ENCODE peak calls at places on chromosomes 16 and 17, in seven cellular contexts. One of them, this sample, is unnamed.

GRCh38 chr17:79082311-79083190 is 7.9 kb downstream of the ENGASE start:
- DNase-seq in neural crest cell: peak; percentile 64
- DNase-seq in HFFc6: no peak
- DNase-seq in AG04450: no peak
- DNase-seq in endothelial cell: peak; percentile 81
- DNase-seq in H9: peak; percentile 87
- DNase-seq in Peyer's patch: peak; percentile 60
- DNase-seq in this sample: no peak

GRCh38 chr16:11955713-11956123 is 9.3 kb upstream of the TNFRSF17 start:
- DNase-seq in neural crest cell: no peak
- DNase-seq in AG04450: peak; percentile 87
- DNase-seq in HFFc6: peak; percentile 98
- DNase-seq in Peyer's patch: no peak
- DNase-seq in endothelial cell: no peak
- DNase-seq in H9: no peak
- DNase-seq in this sample: no peak

GRCh38 chr16:88375236-88376052 is 7.3 kb upstream of the ZNF469 start:
- DNase-seq in Peyer's patch: no peak
- DNase-seq in H9: no peak
- DNase-seq in endothelial cell: no peak
- DNase-seq in HFFc6: no peak
- DNase-seq in neural crest cell: no peak
- DNase-seq in AG04450: no peak
- DNase-seq in this sample: no peak

GRCh38 chr16:78684040-78684611 is 584.7 kb downstream of the WWOX start:
- DNase-seq in neural crest cell: no peak
- DNase-seq in Peyer's patch: peak; percentile 54
- DNase-seq in HFFc6: peak; percentile 39
- DNase-seq in AG04450: no peak
- DNase-seq in H9: no peak
- DNase-seq in endothelial cell: no peak
- DNase-seq in this sample: no peak

GRCh38 chr17:34443832-34444469 is 80.9 kb upstream of the CCL1 start:
- DNase-seq in neural crest cell: peak; percentile 14
- DNase-seq in HFFc6: no peak
- DNase-seq in Peyer's patch: no peak
- DNase-seq in AG04450: no peak
- DNase-seq in H9: peak; percentile 71
- DNase-seq in endothelial cell: peak; percentile 53
- DNase-seq in this sample: no peak

GRCh38 chr16:12551530-12551929 is 252.2 kb downstream of the CPPED1 start:
- DNase-seq in H9: no peak
- DNase-seq in AG04450: no peak
- DNase-seq in Peyer's patch: no peak
- DNase-seq in neural crest cell: no peak
- DNase-seq in HFFc6: no peak
- DNase-seq in endothelial cell: no peak
- DNase-seq in this sample: no peak

GRCh38 chr17:18102640-18103039 is 5.9 kb upstream of the MYO15A start:
- DNase-seq in HFFc6: no peak
- DNase-seq in endothelial cell: no peak
- DNase-seq in H9: no peak
- DNase-seq in neural crest cell: no peak
- DNase-seq in Peyer's patch: peak; percentile 61
- DNase-seq in AG04450: no peak
- DNase-seq in this sample: no peak

GRCh38 chr17:43615330-43615729 is 46.4 kb downstream of the MEOX1 start:
- DNase-seq in H9: no peak
- DNase-seq in neural crest cell: no peak
- DNase-seq in HFFc6: peak; percentile 8
- DNase-seq in Peyer's patch: no peak
- DNase-seq in AG04450: no peak
- DNase-seq in endothelial cell: no peak
- DNase-seq in this sample: no peak

GRCh38 chr17:57705921-57706695 is 39.0 kb downstream of the CCDC182 start:
- DNase-seq in endothelial cell: no peak
- DNase-seq in neural crest cell: no peak
- DNase-seq in H9: no peak
- DNase-seq in Peyer's patch: no peak
- DNase-seq in HFFc6: no peak
- DNase-seq in AG04450: no peak
- DNase-seq in this sample: no peak

GRCh38 chr17:1055751-1056645 is 59.1 kb downstream of the TIMM22 start:
- DNase-seq in neural crest cell: peak; percentile 76
- DNase-seq in HFFc6: peak; percentile 49
- DNase-seq in H9: peak; percentile 84
- DNase-seq in AG04450: peak; percentile 33
- DNase-seq in endothelial cell: peak; percentile 71
- DNase-seq in Peyer's patch: peak; percentile 71
- DNase-seq in this sample: no peak

GRCh38 chr17:77400445-77400870 is 259.7 kb downstream of the SEC14L1 start:
- DNase-seq in endothelial cell: peak; percentile 66
- DNase-seq in HFFc6: no peak
- DNase-seq in neural crest cell: no peak
- DNase-seq in AG04450: no peak
- DNase-seq in Peyer's patch: peak; percentile 82
- DNase-seq in H9: peak; percentile 81
- DNase-seq in this sample: no peak

GRCh38 chr16:28292731-28293588 is 635 bp downstream of the SBK1 start:
- DNase-seq in endothelial cell: peak; percentile 16
- DNase-seq in neural crest cell: peak; percentile 40
- DNase-seq in AG04450: no peak
- DNase-seq in HFFc6: no peak
- DNase-seq in Peyer's patch: no peak
- DNase-seq in H9: peak; percentile 93
- DNase-seq in this sample: no peak

GRCh38 chr17:7460850-7461660 is 16.2 kb downstream of the CHRNB1 start:
- DNase-seq in AG04450: no peak
- DNase-seq in H9: peak; percentile 82
- DNase-seq in endothelial cell: no peak
- DNase-seq in Peyer's patch: no peak
- DNase-seq in neural crest cell: no peak
- DNase-seq in HFFc6: no peak
- DNase-seq in this sample: no peak

GRCh38 chr17:36817483-36818048 is 119.7 kb upstream of the LHX1 start:
- DNase-seq in AG04450: no peak
- DNase-seq in Peyer's patch: no peak
- DNase-seq in HFFc6: no peak
- DNase-seq in endothelial cell: no peak
- DNase-seq in neural crest cell: no peak
- DNase-seq in H9: no peak
- DNase-seq in this sample: no peak

GRCh38 chr16:52500963-52501362 is 46.0 kb downstream of the TOX3 start:
- DNase-seq in Peyer's patch: no peak
- DNase-seq in neural crest cell: no peak
- DNase-seq in endothelial cell: no peak
- DNase-seq in AG04450: no peak
- DNase-seq in H9: no peak
- DNase-seq in HFFc6: no peak
- DNase-seq in this sample: no peak

GRCh38 chr17:76208120-76208519 is 32.2 kb downstream of the RNF157 start:
- DNase-seq in H9: no peak
- DNase-seq in neural crest cell: no peak
- DNase-seq in Peyer's patch: no peak
- DNase-seq in HFFc6: no peak
- DNase-seq in endothelial cell: no peak
- DNase-seq in AG04450: no peak
- DNase-seq in this sample: no peak

GRCh38 chr16:82091225-82091624 is 56.2 kb downstream of the HSD17B2 start:
- DNase-seq in AG04450: peak; percentile 37
- DNase-seq in neural crest cell: no peak
- DNase-seq in endothelial cell: no peak
- DNase-seq in HFFc6: peak; percentile 19
- DNase-seq in Peyer's patch: no peak
- DNase-seq in H9: no peak
- DNase-seq in this sample: no peak

GRCh38 chr16:52318259-52319008 is 228.5 kb downstream of the TOX3 start:
- DNase-seq in HFFc6: no peak
- DNase-seq in Peyer's patch: no peak
- DNase-seq in AG04450: no peak
- DNase-seq in neural crest cell: no peak
- DNase-seq in endothelial cell: no peak
- DNase-seq in H9: no peak
- DNase-seq in this sample: no peak

GRCh38 chr17:62178579-62178978 is 113.5 kb upstream of the MED13 start:
- DNase-seq in HFFc6: peak; percentile 18
- DNase-seq in endothelial cell: no peak
- DNase-seq in AG04450: no peak
- DNase-seq in H9: no peak
- DNase-seq in neural crest cell: no peak
- DNase-seq in Peyer's patch: no peak
- DNase-seq in this sample: no peak

DNA sequence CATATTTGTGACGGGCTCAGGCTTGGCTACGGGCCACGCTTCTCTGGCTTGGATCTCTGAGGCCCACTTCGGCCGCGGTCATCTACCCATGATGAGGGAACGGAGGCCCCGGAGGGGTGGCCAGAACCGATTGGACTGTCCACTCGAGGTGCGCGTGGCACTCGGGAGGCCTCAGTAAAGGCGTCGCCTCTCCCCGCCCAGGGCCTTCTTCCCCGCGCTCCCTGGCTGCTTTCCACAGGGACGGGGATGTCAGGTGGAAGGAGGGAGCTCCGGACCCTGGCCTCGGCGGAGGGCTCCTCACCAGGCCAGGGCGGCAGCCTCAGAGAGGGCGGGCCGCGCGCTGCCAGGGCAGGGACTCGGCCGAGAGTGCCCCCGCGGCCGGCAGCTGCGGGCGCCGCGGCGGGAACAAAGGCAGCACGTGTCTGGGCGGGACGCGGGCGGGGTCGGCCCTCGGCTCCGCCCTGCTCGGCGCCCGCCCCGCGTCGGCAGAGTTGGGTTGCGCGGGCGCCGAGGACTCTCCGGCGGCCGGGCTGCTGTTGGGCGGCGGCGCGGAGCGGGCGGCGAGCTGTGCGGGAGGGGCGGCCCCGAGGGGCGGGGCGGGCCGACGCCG is 597 bp upstream of the CDK5R1 start:
- DNase-seq in HFFc6: peak; percentile 40
- DNase-seq in H9: peak; percentile 88
- DNase-seq in Peyer's patch: peak; percentile 84
- DNase-seq in neural crest cell: no peak
- DNase-seq in endothelial cell: peak; percentile 70
- DNase-seq in AG04450: no peak
- DNase-seq in this sample: no peak
- TF ChIP-seq CTCF in HFFc6: no peak
- TF ChIP-seq CTCF in H9: no peak
- TF ChIP-seq CTCF in Peyer's patch: no peak
- TF ChIP-seq CTCF in neural crest cell: no peak
- TF ChIP-seq CTCF in endothelial cell: no peak
- TF ChIP-seq CTCF in AG04450: no peak
- TF ChIP-seq CTCF in this sample: no peak

GRCh38 chr17:41773731-41774193 is 12.7 kb downstream of the JUP start:
- DNase-seq in endothelial cell: no peak
- DNase-seq in H9: no peak
- DNase-seq in HFFc6: no peak
- DNase-seq in neural crest cell: no peak
- DNase-seq in Peyer's patch: no peak
- DNase-seq in AG04450: no peak
- DNase-seq in this sample: no peak
- TF ChIP-seq CTCF in endothelial cell: no peak
- TF ChIP-seq CTCF in H9: no peak
- TF ChIP-seq CTCF in HFFc6: no peak
- TF ChIP-seq CTCF in neural crest cell: no peak
- TF ChIP-seq CTCF in Peyer's patch: no peak
- TF ChIP-seq CTCF in AG04450: no peak
- TF ChIP-seq CTCF in this sample: no peak

GRCh38 chr17:64635647-64636305 is 26.3 kb downstream of the SMURF2 start:
- DNase-seq in endothelial cell: no peak
- DNase-seq in AG04450: peak; percentile 60
- DNase-seq in HFFc6: peak; percentile 79
- DNase-seq in neural crest cell: no peak
- DNase-seq in Peyer's patch: no peak
- DNase-seq in H9: no peak
- DNase-seq in this sample: no peak
- TF ChIP-seq CTCF in endothelial cell: no peak
- TF ChIP-seq CTCF in AG04450: no peak
- TF ChIP-seq CTCF in HFFc6: no peak
- TF ChIP-seq CTCF in neural crest cell: no peak
- TF ChIP-seq CTCF in Peyer's patch: no peak
- TF ChIP-seq CTCF in H9: no peak
- TF ChIP-seq CTCF in this sample: no peak

GRCh38 chr17:19650826-19651225 is 2.3 kb downstream of the ALDH3A2 start:
- DNase-seq in AG04450: no peak
- DNase-seq in endothelial cell: no peak
- DNase-seq in neural crest cell: no peak
- DNase-seq in H9: no peak
- DNase-seq in HFFc6: peak; percentile 33
- DNase-seq in Peyer's patch: no peak
- DNase-seq in this sample: no peak

GRCh38 chr17:19651461-19652238 is 3.1 kb downstream of the ALDH3A2 start:
- DNase-seq in HFFc6: no peak
- DNase-seq in endothelial cell: no peak
- DNase-seq in Peyer's patch: no peak
- DNase-seq in neural crest cell: no peak
- DNase-seq in AG04450: no peak
- DNase-seq in H9: no peak
- DNase-seq in this sample: peak; percentile 10

GRCh38 chr17:19647697-19648474 is 665 bp upstream of the ALDH3A2 start:
- DNase-seq in Peyer's patch: peak; percentile 78
- DNase-seq in H9: peak; percentile 80
- DNase-seq in AG04450: no peak
- DNase-seq in endothelial cell: peak; percentile 58
- DNase-seq in neural crest cell: no peak
- DNase-seq in HFFc6: peak; percentile 58
- DNase-seq in this sample: peak; percentile 88

GRCh38 chr17:19646788-19647696 is 1.5 kb upstream of the ALDH3A2 start:
- DNase-seq in HFFc6: no peak
- DNase-seq in H9: peak; percentile 64
- DNase-seq in neural crest cell: no peak
- DNase-seq in AG04450: no peak
- DNase-seq in endothelial cell: no peak
- DNase-seq in Peyer's patch: no peak
- DNase-seq in this sample: no peak

DNA sequence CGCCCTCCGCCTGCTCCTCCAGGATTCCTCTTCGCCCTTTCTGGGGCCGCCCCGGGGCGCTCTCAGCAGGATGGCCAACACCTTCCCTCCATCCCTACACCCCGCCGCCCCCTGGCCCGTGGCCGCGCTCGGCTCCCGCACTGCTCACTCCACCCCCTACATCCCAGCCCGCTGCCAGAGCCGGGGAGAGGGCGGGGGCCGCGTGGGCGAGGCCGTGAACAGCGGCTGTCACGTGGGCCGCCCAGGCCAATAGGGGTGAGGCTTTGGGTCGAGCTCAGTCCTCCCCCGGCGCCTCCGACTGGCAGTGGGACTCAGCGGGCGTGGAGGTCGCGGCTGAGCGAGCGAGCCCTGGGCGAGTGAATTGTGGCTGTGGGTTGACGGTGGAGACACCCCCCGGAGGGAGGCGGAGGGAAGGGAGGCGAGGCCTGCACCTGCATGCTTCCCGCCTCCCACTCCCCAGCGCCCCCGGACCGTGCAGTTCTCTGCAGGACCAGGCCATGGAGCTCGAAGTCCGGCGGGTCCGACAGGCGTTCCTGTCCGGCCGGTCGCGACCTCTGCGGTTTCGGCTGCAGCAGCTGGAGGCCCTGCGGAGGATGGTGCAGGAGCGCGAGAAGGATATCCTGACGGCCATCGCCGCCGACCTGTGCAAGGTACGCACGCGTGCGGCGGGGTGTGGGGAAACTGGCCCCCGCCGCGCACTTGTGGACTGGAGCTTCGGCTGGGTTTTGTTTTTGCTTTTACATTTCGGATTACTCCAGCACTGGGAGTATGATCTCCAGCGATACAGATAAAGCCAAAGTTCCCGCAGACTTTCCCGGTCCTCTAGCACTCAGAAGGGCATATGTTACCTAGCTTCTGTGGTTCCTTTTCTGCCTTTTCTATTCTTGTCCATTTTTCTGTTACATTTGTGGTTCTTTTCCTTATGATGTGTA is at the start of gene ALDH3A2:
- DNase-seq in AG04450: peak; percentile 51
- DNase-seq in Peyer's patch: peak; percentile 98
- DNase-seq in endothelial cell: peak; percentile 94
- DNase-seq in H9: peak; percentile 98
- DNase-seq in HFFc6: peak; percentile 88
- DNase-seq in neural crest cell: peak; percentile 91
- DNase-seq in this sample: peak; percentile 98
- TF ChIP-seq CTCF in AG04450: no peak
- TF ChIP-seq CTCF in Peyer's patch: no peak
- TF ChIP-seq CTCF in endothelial cell: no peak
- TF ChIP-seq CTCF in H9: peak; percentile 36
- TF ChIP-seq CTCF in HFFc6: peak; percentile 39
- TF ChIP-seq CTCF in neural crest cell: no peak
- TF ChIP-seq CTCF in this sample: peak; percentile 47